ENCODE peak calls at places on chromosomes 7 and 10, in four cellular contexts. I is cardiac muscle cell; B is stimulated activated CD8-positive, alpha-beta memory T cell treated with anti-CD3 and anti-CD28 coated beads, Interleukin-15, amount 100 ng/mL, for 24 hours; S is Ammon's horn. H is an unnamed sample.
A peak's percentile ranks its signal among the peaks of the same experiment; 100 is the strongest.

GRCh38 chr10:89332092-89332633 is 4.4 kb downstream of the IFIT3 start:
- DNase-seq in B (no peak), I (peak; percentile 79), S (peak; percentile 73), H (peak; percentile 69)

GRCh38 chr10:1404953-1405260 is 332.4 kb downstream of the ADARB2 start:
- DNase-seq in S (no peak), B (no peak), I (no peak), H (no peak)

GRCh38 chr7:25950488-25951413 is 201.2 kb upstream of the NFE2L3 start:
- DNase-seq in I (peak; percentile 95), B (peak; percentile 44), S (peak; percentile 43), H (peak; percentile 35)

GRCh38 chr10:62548686-62549085 is 174.5 kb downstream of the ZNF365 start:
- DNase-seq in I (no peak), B (no peak), S (no peak), H (no peak)

GRCh38 chr7:18762189-18762588 is 266.6 kb downstream of the HDAC9 start:
- DNase-seq in I (peak; percentile 91), B (no peak), S (peak; percentile 35), H (no peak)

GRCh38 chr7:31782411-31782991 is 95.5 kb downstream of the PPP1R17 start:
- DNase-seq in S (peak; percentile 62), B (no peak), I (peak; percentile 75), H (peak; percentile 58)

GRCh38 chr10:17506390-17506789 is 52.0 kb upstream of the ST8SIA6 start:
- DNase-seq in I (no peak), S (no peak), B (no peak), H (no peak)

GRCh38 chr10:114095676-114096331 is 52.1 kb downstream of the ADRB1 start:
- DNase-seq in S (no peak), I (no peak), B (no peak), H (no peak)

GRCh38 chr10:112389147-112389822 is 15.4 kb downstream of the ACSL5 start:
- DNase-seq in I (peak; percentile 64), B (no peak), S (peak; percentile 5), H (no peak)

GRCh38 chr7:22474645-22475044 is 25.3 kb downstream of the STEAP1B start:
- DNase-seq in B (no peak), S (no peak), I (no peak), H (no peak)

GRCh38 chr7:77571791-77572190 is 34.7 kb downstream of the PTPN12 start:
- DNase-seq in B (no peak), S (no peak), I (no peak), H (no peak)

GRCh38 chr7:134710854-134711624 is 64.4 kb downstream of the BPGM start:
- DNase-seq in S (no peak), B (no peak), I (peak; percentile 21), H (no peak)

GRCh38 chr7:81185072-81185471 is 266.2 kb upstream of the SEMA3C start:
- DNase-seq in S (no peak), I (no peak), B (no peak), H (no peak)